ENCODE peak calls at places on chromosomes 7 and 10, in nine cellular contexts. E, S, Y, Z, Q, L, D, U and M are unnamed samples.

GRCh38 chr7:96949766-96950165 is 55.6 kb upstream of the DLX6 start:
- DNase-seq in L (no peak), E (no peak), S (no peak), Y (peak), Z (no peak), D (peak), U (no peak), Q (no peak), M (no peak)

GRCh38 chr10:71618598-71618997 is 101.0 kb downstream of the C10orf105 start:
- DNase-seq in E (no peak), D (no peak), U (no peak), Z (no peak), L (no peak), Q (no peak), S (no peak), Y (no peak), M (no peak)

GRCh38 chr7:2654059-2654458 is 22.3 kb downstream of the TTYH3 start:
- DNase-seq in D (no peak), S (no peak), Q (no peak), E (no peak), L (no peak), Z (no peak), Y (no peak), U (no peak), M (no peak)

GRCh38 chr7:159034988-159035387 is 109.7 kb downstream of the VIPR2 start:
- DNase-seq in Y (no peak), Z (no peak), S (no peak), U (no peak), L (no peak), E (peak), Q (no peak), D (no peak), M (no peak)

GRCh38 chr10:104937528-104937927 is 296.4 kb downstream of the SORCS3 start:
- DNase-seq in Z (peak), D (peak), S (peak), U (no peak), Q (no peak), L (no peak), Y (peak), E (no peak), M (no peak)

GRCh38 chr7:135718219-135718618 is 9.8 kb downstream of the SLC13A4 start:
- DNase-seq in D (no peak), Q (no peak), L (no peak), S (no peak), E (no peak), Y (no peak), U (no peak), Z (no peak), M (no peak)

GRCh38 chr7:18659746-18660145 is 164.2 kb downstream of the HDAC9 start:
- DNase-seq in U (no peak), S (no peak), Y (no peak), Q (no peak), L (no peak), D (no peak), E (no peak), Z (no peak), M (no peak)

GRCh38 chr7:22433710-22434460 is 66.1 kb downstream of the STEAP1B start:
- DNase-seq in Y (peak), S (no peak), U (no peak), Q (no peak), L (peak), Z (peak), D (no peak), E (no peak), M (no peak)

GRCh38 chr7:105713488-105714465 is 132.5 kb upstream of the EFCAB10 start:
- DNase-seq in U (no peak), Q (no peak), D (no peak), Y (peak), E (no peak), L (no peak), Z (no peak), S (no peak), M (no peak)

GRCh38 chr7:69695998-69696657 is 97.9 kb downstream of the AUTS2 start:
- DNase-seq in E (no peak), S (no peak), Y (no peak), Q (no peak), L (no peak), U (no peak), Z (peak), D (no peak), M (no peak)

GRCh38 chr10:71244638-71245419 is 32.5 kb downstream of the UNC5B start:
- DNase-seq in Q (no peak), L (no peak), Y (peak), U (no peak), D (no peak), S (peak), Z (no peak), E (no peak), M (no peak)

GRCh38 chr7:30646154-30646553 is 36.1 kb downstream of the CRHR2 start:
- DNase-seq in D (no peak), Y (no peak), S (no peak), L (no peak), E (peak), Q (no peak), Z (no peak), U (no peak), M (no peak)

GRCh38 chr7:115471891-115472290 is 550.0 kb downstream of the MDFIC start:
- DNase-seq in Q (no peak), L (no peak), D (no peak), Y (peak), S (peak), E (no peak), Z (no peak), U (no peak), M (no peak)

GRCh38 chr7:14973712-14974428 is 71.3 kb upstream of the DGKB start:
- DNase-seq in Y (no peak), D (no peak), Z (no peak), L (no peak), U (no peak), Q (no peak), E (no peak), S (no peak), M (no peak)

GRCh38 chr7:18780266-18780665 is 284.7 kb downstream of the HDAC9 start:
- DNase-seq in D (no peak), Q (no peak), Y (no peak), U (no peak), Z (no peak), L (no peak), E (no peak), S (no peak), M (no peak)

GRCh38 chr10:78914502-78915330 is 154.1 kb upstream of the ZMIZ1 start:
- DNase-seq in L (no peak), Z (no peak), D (no peak), E (no peak), Q (no peak), U (no peak), Y (no peak), S (no peak), M (no peak)

GRCh38 chr7:233456-234035 is 41.2 kb downstream of the FAM20C start:
- DNase-seq in S (no peak), D (no peak), Y (no peak), U (no peak), Z (no peak), E (no peak), L (no peak), Q (no peak), M (no peak)

GRCh38 chr7:155834486-155835048 is 22.3 kb upstream of the SHH start:
- DNase-seq in Z (no peak), E (no peak), U (no peak), Y (no peak), S (no peak), L (no peak), Q (no peak), D (no peak), M (no peak)

GRCh38 chr7:16465469-16466086 is at the start of gene SOSTDC1:
- DNase-seq in U (no peak), Q (no peak), E (no peak), Z (peak), Y (no peak), D (peak), S (no peak), L (peak), M (no peak)

GRCh38 chr10:944034-944831 is 12.7 kb upstream of the LARP4B start:
- DNase-seq in Q (no peak), U (peak), Y (peak), Z (no peak), D (no peak), S (peak), L (no peak), E (no peak), M (no peak)

GRCh38 chr7:111137296-111138195 is 46.6 kb downstream of the LRRN3 start:
- DNase-seq in Q (no peak), Z (peak), L (no peak), D (no peak), U (peak), E (peak), S (no peak), Y (peak), M (no peak)

GRCh38 chr10:31937371-31937770 is 8.7 kb upstream of the ARHGAP12 start:
- DNase-seq in U (no peak), Z (no peak), Y (no peak), L (no peak), D (no peak), S (no peak), Q (no peak), E (no peak), M (no peak)

GRCh38 chr10:19970707-19971106 is 154.5 kb downstream of the PLXDC2 start:
- DNase-seq in Z (no peak), Y (no peak), S (no peak), U (no peak), Q (no peak), L (no peak), D (no peak), E (no peak), M (no peak)

GRCh38 chr7:155790666-155791065 is 21.6 kb downstream of the SHH start:
- DNase-seq in L (no peak), S (no peak), Q (no peak), D (no peak), Z (no peak), Y (no peak), U (no peak), E (no peak), M (no peak)

GRCh38 chr10:122199070-122199469 is 72.0 kb upstream of the BTBD16 start:
- DNase-seq in D (peak), Z (no peak), L (no peak), S (no peak), U (no peak), E (no peak), Y (no peak), Q (no peak), M (no peak)

GRCh38 chr10:67923551-67923950 is 39.1 kb downstream of the SIRT1 start:
- DNase-seq in S (no peak), D (no peak), E (no peak), Q (no peak), L (no peak), Y (no peak), U (no peak), Z (no peak), M (no peak)

GRCh38 chr10:77279207-77279606 is 358.4 kb downstream of the KCNMA1 start:
- DNase-seq in S (no peak), E (no peak), U (peak), Y (no peak), L (no peak), Q (no peak), Z (no peak), D (peak), M (no peak)

GRCh38 chr7:22394739-22395138 is 37.8 kb upstream of the RAPGEF5 start:
- DNase-seq in U (no peak), Y (no peak), S (no peak), Q (no peak), L (no peak), D (peak), Z (no peak), E (no peak), M (no peak)

GRCh38 chr7:119175916-119176627 is 951.6 kb downstream of the ANKRD7 start:
- DNase-seq in S (no peak), Q (peak), Z (peak), D (peak), E (no peak), L (peak), U (peak), Y (peak), M (no peak)

GRCh38 chr7:74481458-74482324 is 28.0 kb downstream of the GTF2IRD1 start:
- DNase-seq in E (no peak), L (no peak), D (no peak), S (no peak), U (no peak), Y (no peak), Z (no peak), Q (no peak), M (no peak)

GRCh38 chr10:12801214-12802087 is 200.1 kb downstream of the CCDC3 start:
- DNase-seq in Y (no peak), S (no peak), Q (no peak), E (no peak), U (no peak), Z (no peak), D (no peak), L (no peak), M (no peak)